ENCODE peak calls at places on chromosomes 5 and 9, in ten cellular contexts. S is bronchial epithelial cell, F is GM23338, C is choroid plexus epithelial cell, J is gastrocnemius medialis, B is fibroblast of pulmonary artery, E is esophagus squamous epithelium, A is mesenchymal stem cell, R is GM23248, V is fibroblast of lung. X is an unnamed sample.

GRCh38 chr9:132672413-132672690 is 2.1 kb downstream of the GTF3C4 start:
- DNase-seq in S (peak; percentile 83), F (no peak), C (no peak), J (no peak), B (no peak), E (no peak), A (peak; percentile 37), R (no peak), V (no peak), X (no peak)

GRCh38 chr5:40834391-40834848 is 602 bp downstream of the RPL37 start:
- DNase-seq in S (peak; percentile 18), F (no peak), C (peak; percentile 53), J (no peak), B (peak; percentile 45), E (no peak), A (peak; percentile 58), R (peak; percentile 69), V (peak; percentile 49), X (no peak)

GRCh38 chr9:78031826-78032598 is 401 bp upstream of the GNAQ start:
- DNase-seq in S (peak; percentile 76), F (peak; percentile 90), C (peak; percentile 97), J (peak; percentile 81), B (peak; percentile 96), E (peak; percentile 29), A (peak; percentile 97), R (peak; percentile 94), V (peak; percentile 95), X (peak; percentile 88)

GRCh38 chr9:107624216-107624948 is 134.8 kb upstream of the KLF4 start:
- DNase-seq in S (peak; percentile 16), F (no peak), C (no peak), J (no peak), B (peak; percentile 22), E (no peak), A (peak; percentile 38), R (peak; percentile 93), V (peak; percentile 54), X (no peak)

GRCh38 chr5:172133359-172134029 is 54.5 kb downstream of the STK10 start:
- DNase-seq in S (peak; percentile 99), F (no peak), C (peak; percentile 85), J (peak; percentile 39), B (peak; percentile 82), E (no peak), A (peak; percentile 91), R (peak; percentile 99), V (peak; percentile 64), X (peak; percentile 88)

GRCh38 chr9:98085955-98086354 is 29.4 kb downstream of the NANS start:
- DNase-seq in S (peak; percentile 42), F (peak; percentile 83), C (no peak), J (no peak), B (no peak), E (no peak), A (no peak), R (no peak), V (no peak), X (no peak)

GRCh38 chr9:20269620-20270019 is 352.7 kb downstream of the MLLT3 start:
- DNase-seq in S (peak; percentile 80), F (no peak), C (no peak), J (no peak), B (no peak), E (no peak), A (no peak), R (no peak), V (no peak), X (no peak)

GRCh38 chr9:15606667-15607472 is 54.0 kb downstream of the CCDC171 start:
- DNase-seq in S (peak; percentile 45), F (peak; percentile 65), C (peak; percentile 58), J (no peak), B (peak; percentile 61), E (no peak), A (peak; percentile 51), R (peak; percentile 43), V (peak; percentile 65), X (no peak)

GRCh38 chr9:33202018-33202417 is 34.9 kb upstream of the B4GALT1 start:
- DNase-seq in S (no peak), F (no peak), C (no peak), J (no peak), B (no peak), E (no peak), A (no peak), R (no peak), V (no peak), X (no peak)

GRCh38 chr5:135505973-135506372 is 29.8 kb downstream of the NEUROG1 start:
- DNase-seq in S (peak; percentile 96), F (no peak), C (no peak), J (no peak), B (no peak), E (no peak), A (no peak), R (peak; percentile 49), V (peak; percentile 7), X (no peak)

GRCh38 chr5:179731791-179732411 is 721 bp upstream of the MAML1 start:
- DNase-seq in S (peak; percentile 95), F (no peak), C (peak; percentile 94), J (peak; percentile 33), B (peak; percentile 93), E (no peak), A (peak; percentile 97), R (peak; percentile 94), V (peak; percentile 91), X (peak; percentile 73)

GRCh38 chr5:132816554-132816953 is 3.5 kb downstream of the SOWAHA start:
- DNase-seq in S (no peak), F (no peak), C (peak; percentile 30), J (no peak), B (no peak), E (no peak), A (peak; percentile 22), R (no peak), V (peak; percentile 47), X (no peak)

GRCh38 chr9:10875752-10876151 is 262.9 kb upstream of the PTPRD start:
- DNase-seq in S (peak; percentile 21), F (no peak), C (peak; percentile 69), J (no peak), B (peak; percentile 75), E (no peak), A (peak; percentile 57), R (no peak), V (peak; percentile 55), X (peak; percentile 6)

GRCh38 chr9:98998441-98999151 is 54.9 kb downstream of the COL15A1 start:
- DNase-seq in S (peak; percentile 23), F (peak; percentile 82), C (peak; percentile 68), J (peak; percentile 68), B (peak; percentile 64), E (no peak), A (peak; percentile 66), R (peak; percentile 92), V (peak; percentile 67), X (peak; percentile 86)

GRCh38 chr5:170178814-170179213 is 54.0 kb upstream of the C5orf58 start:
- DNase-seq in S (no peak), F (no peak), C (no peak), J (no peak), B (no peak), E (no peak), A (no peak), R (no peak), V (no peak), X (no peak)

GRCh38 chr9:121556580-121556979 is 56.9 kb upstream of the GGTA1 start:
- DNase-seq in S (peak; percentile 94), F (no peak), C (peak; percentile 94), J (peak; percentile 85), B (peak; percentile 97), E (no peak), A (peak; percentile 95), R (peak; percentile 96), V (peak; percentile 93), X (peak; percentile 95)
- H3K4me3 ChIP-seq in S (no peak overlapping the region), F (no peak overlapping the region), C (no peak overlapping the region), J (no peak overlapping the region), B (no peak overlapping the region), E (no peak overlapping the region), A (no peak overlapping the region), R (no peak overlapping the region), V (no peak overlapping the region), X (no peak overlapping the region)

DNA sequence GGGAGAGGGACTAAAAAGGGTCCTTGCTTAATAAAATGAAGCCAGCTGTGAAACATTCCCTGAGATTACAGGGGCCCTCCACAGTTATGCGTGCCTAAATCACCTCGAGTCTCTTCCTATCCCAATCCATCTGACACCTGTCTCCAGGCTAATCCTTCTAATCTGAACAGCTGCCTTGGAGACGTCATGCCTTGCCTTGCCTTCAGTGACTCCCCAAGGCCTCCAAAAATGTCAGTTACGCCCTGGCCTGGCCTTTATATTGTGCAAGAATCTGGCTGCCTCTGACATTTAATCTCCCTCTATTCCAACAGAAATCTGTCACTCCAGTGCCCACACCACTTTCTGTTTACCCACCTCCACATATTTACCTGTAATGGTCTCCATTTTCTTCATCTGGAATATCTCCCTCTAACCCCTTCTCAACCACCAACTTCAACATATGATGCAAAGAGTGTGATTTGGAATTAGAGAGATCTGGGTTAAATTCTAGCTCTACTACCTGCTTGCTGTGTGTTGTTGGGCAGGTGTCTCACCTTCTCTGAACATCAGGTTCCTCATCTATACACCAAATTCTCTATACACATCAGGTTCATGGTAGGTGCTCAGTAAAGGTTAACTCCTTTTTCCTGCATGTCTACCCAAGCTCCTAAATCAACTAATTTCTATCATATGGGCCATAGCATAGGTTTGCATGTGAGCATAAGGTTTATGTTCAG is 57.9 kb downstream of the PTCD2 start:
- DNase-seq in S (peak; percentile 61), F (no peak), C (peak; percentile 24), J (peak; percentile 85), B (peak; percentile 68), E (no peak), A (no peak), R (peak; percentile 58), V (peak; percentile 39), X (peak; percentile 81)
- H3K4me3 ChIP-seq in S (no peak overlapping the region), F (no peak overlapping the region), C (no peak overlapping the region), J (no peak overlapping the region), B (no peak overlapping the region), E (no peak overlapping the region), A (no peak overlapping the region), R (no peak overlapping the region), V (no peak overlapping the region), X (no peak overlapping the region)

DNA sequence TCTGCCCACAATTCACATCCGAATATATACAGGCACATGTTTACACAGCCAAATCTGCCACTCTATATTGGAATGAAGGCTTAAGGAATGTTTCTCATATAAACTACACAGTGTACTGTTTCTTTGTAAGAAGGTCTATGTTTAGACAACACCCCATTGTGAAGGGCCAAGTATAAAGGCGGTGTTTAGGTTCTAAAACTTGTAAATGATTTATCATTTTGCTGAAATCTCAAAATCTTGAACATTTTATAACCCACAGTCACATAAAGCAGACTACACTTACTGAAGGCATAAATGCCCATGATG is 94.0 kb downstream of the ZNF608 start:
- DNase-seq in S (no peak), F (no peak), C (no peak), J (no peak), B (no peak), E (no peak), A (peak; percentile 54), R (no peak), V (peak; percentile 43), X (no peak)
- H3K4me3 ChIP-seq in S (no peak overlapping the region), F (no peak overlapping the region), C (no peak overlapping the region), J (no peak overlapping the region), B (no peak overlapping the region), E (peak overlapping the region; percentile 61), A (no peak overlapping the region), R (peak overlapping the region; percentile 76), V (no peak overlapping the region), X (no peak overlapping the region)

GRCh38 chr5:13913962-13914361 is 30.5 kb downstream of the DNAH5 start:
- DNase-seq in S (peak; percentile 62), F (no peak), C (no peak), J (no peak), B (no peak), E (no peak), A (no peak), R (no peak), V (no peak), X (no peak)
- H3K4me3 ChIP-seq in S (no peak overlapping the region), F (no peak overlapping the region), C (no peak overlapping the region), J (no peak overlapping the region), B (no peak overlapping the region), E (no peak overlapping the region), A (no peak overlapping the region), R (no peak overlapping the region), V (no peak overlapping the region), X (no peak overlapping the region)

GRCh38 chr5:1295650-1296037 is 776 bp upstream of the TERT start:
- DNase-seq in S (no peak), F (no peak), C (no peak), J (no peak), B (no peak), E (no peak), A (no peak), R (no peak), V (no peak), X (no peak)
- H3K4me3 ChIP-seq in S (no peak overlapping the region), F (peak overlapping the region; percentile 66), C (no peak overlapping the region), J (no peak overlapping the region), B (no peak overlapping the region), E (no peak overlapping the region), A (no peak overlapping the region), R (no peak overlapping the region), V (no peak overlapping the region), X (no peak overlapping the region)

X was measured in skeletal muscle cell.